ENCODE peak calls at places on chromosomes 4 and X, in four cellular contexts. P, V, C and W are unnamed samples.

GRCh38 chr4:158710814-158711213 is 12.4 kb downstream of the PPID start:
- DNase-seq in P (no peak), V (no peak), C (no peak), W (no peak)

GRCh38 chr4:48939785-48940184 is 33.2 kb upstream of the OCIAD2 start:
- DNase-seq in P (no peak), V (no peak), C (peak; percentile 40), W (no peak)

GRCh38 chr4:168711197-168712120 is 214.6 kb downstream of the PALLD start:
- DNase-seq in P (no peak), V (no peak), C (no peak), W (no peak)

GRCh38 chr4:6957148-6957520 is 47.5 kb downstream of the TBC1D14 start:
- DNase-seq in P (no peak), V (no peak), C (peak; percentile 19), W (no peak)

GRCh38 chr4:90833698-90834097 is 706.5 kb downstream of the CCSER1 start:
- DNase-seq in P (no peak), V (no peak), C (no peak), W (no peak)

GRCh38 chrX:110265624-110266023 is 52.3 kb downstream of the AMMECR1 start:
- DNase-seq in P (no peak), V (no peak), C (no peak), W (no peak)

GRCh38 chr4:114615435-114615834 is 16.8 kb downstream of the UGT8 start:
- DNase-seq in P (no peak), V (no peak), C (no peak), W (no peak)

GRCh38 chr4:66351761-66352160 is 681.5 kb upstream of the EPHA5 start:
- DNase-seq in P (no peak), V (no peak), C (no peak), W (no peak)

GRCh38 chr4:177554966-177555574 is 112.8 kb upstream of the AGA start:
- DNase-seq in P (peak; percentile 32), V (no peak), C (no peak), W (no peak)

GRCh38 chrX:2430265-2430825 is 70.4 kb downstream of the DHRSX start:
- DNase-seq in P (no peak), V (no peak), C (no peak), W (no peak)

GRCh38 chrX:826448-826847 is 195.9 kb downstream of the SHOX start:
- DNase-seq in P (no peak), V (peak; percentile 6), C (no peak), W (no peak)

GRCh38 chrX:102720237-102721168 is at the start of gene GPRASP3:
- DNase-seq in P (peak; percentile 65), V (no peak), C (no peak), W (no peak)

GRCh38 chrX:131854586-131854985 is 168.5 kb upstream of the STK26 start:
- DNase-seq in P (no peak), V (no peak), C (no peak), W (no peak)

GRCh38 chrX:72652132-72652531 is 62.0 kb downstream of the PHKA1 start:
- DNase-seq in P (no peak), V (peak; percentile 17), C (no peak), W (no peak)

GRCh38 chr4:181548873-181549541 is 694.2 kb upstream of the TENM3 start:
- DNase-seq in P (no peak), V (no peak), C (no peak), W (no peak)

GRCh38 chr4:7598939-7599790 is 164.4 kb upstream of the PSAPL1 start:
- DNase-seq in P (no peak), V (no peak), C (no peak), W (no peak)

GRCh38 chr4:149914521-149915115 is 99.0 kb upstream of the IQCM start:
- DNase-seq in P (peak; percentile 45), V (peak; percentile 65), C (peak; percentile 3), W (no peak)

GRCh38 chr4:40525811-40526598 is 103.7 kb downstream of the RBM47 start:
- DNase-seq in P (no peak), V (no peak), C (no peak), W (no peak)

GRCh38 chr4:184503869-184504300 is 29.5 kb upstream of the IRF2 start:
- DNase-seq in P (no peak), V (no peak), C (no peak), W (no peak)

GRCh38 chrX:111098874-111099273 is 2.9 kb downstream of the PAK3 start:
- DNase-seq in P (peak; percentile 66), V (peak; percentile 71), C (no peak), W (no peak)

GRCh38 chr4:28755081-28755480 is 1894.4 kb downstream of the STIM2 start:
- DNase-seq in P (no peak), V (no peak), C (no peak), W (no peak)

GRCh38 chrX:40933132-40934078 is 151.8 kb upstream of the USP9X start:
- DNase-seq in P (no peak), V (peak; percentile 33), C (peak; percentile 87), W (peak; percentile 31)

GRCh38 chr4:74527049-74527448 is 82.1 kb downstream of the AREG start:
- DNase-seq in P (no peak), V (no peak), C (no peak), W (no peak)

GRCh38 chrX:48492293-48492910 is 16.4 kb upstream of the PORCN start:
- DNase-seq in P (no peak), V (no peak), C (no peak), W (no peak)

GRCh38 chr4:123786159-123786915 is 389.7 kb downstream of the SPRY1 start:
- DNase-seq in P (no peak), V (no peak), C (no peak), W (no peak)

GRCh38 chrX:129522184-129523059 is 868 bp downstream of the SMARCA1 start:
- DNase-seq in P (peak; percentile 18), V (peak; percentile 75), C (peak; percentile 34), W (no peak)

GRCh38 chr4:144645621-144646522 is at the start of gene HHIP:
- DNase-seq in P (peak; percentile 31), V (peak; percentile 87), C (no peak), W (no peak)

GRCh38 chr4:24515698-24516097 is 68.7 kb downstream of the DHX15 start:
- DNase-seq in P (no peak), V (no peak), C (no peak), W (no peak)

GRCh38 chr4:176339936-176340761 is 20.4 kb downstream of the SPCS3 start:
- DNase-seq in P (no peak), V (no peak), C (no peak), W (no peak)

GRCh38 chr4:5893013-5893580 is at the start of gene CRMP1:
- DNase-seq in P (no peak), V (peak; percentile 97), C (no peak), W (no peak)

GRCh38 chrX:54495814-54496516 is at the start of gene FGD1:
- DNase-seq in P (peak; percentile 45), V (peak; percentile 90), C (peak; percentile 29), W (no peak)

GRCh38 chr4:7917669-7918068 is 22.0 kb downstream of the AFAP1 start:
- DNase-seq in P (no peak), V (no peak), C (no peak), W (no peak)

GRCh38 chr4:125951275-125951887 is 636.6 kb downstream of the FAT4 start:
- DNase-seq in P (no peak), V (no peak), C (no peak), W (no peak)

GRCh38 chrX:368811-369562 is 17.7 kb downstream of the PPP2R3B start:
- DNase-seq in P (no peak), V (peak; percentile 68), C (no peak), W (no peak)

GRCh38 chrX:115330498-115331138 is 41.1 kb downstream of the LUZP4 start:
- DNase-seq in P (peak; percentile 55), V (peak; percentile 63), C (peak; percentile 8), W (peak; percentile 40)

GRCh38 chr4:55545681-55546632 is 752 bp downstream of the CLOCK start:
- DNase-seq in P (peak; percentile 73), V (peak; percentile 82), C (peak; percentile 32), W (no peak)

GRCh38 chr4:793941-794621 is 31.8 kb downstream of the CPLX1 start:
- DNase-seq in P (no peak), V (peak; percentile 19), C (no peak), W (no peak)

GRCh38 chr4:4386296-4386735 is 586 bp upstream of the NSG1 start:
- DNase-seq in P (no peak), V (peak; percentile 63), C (no peak), W (no peak)